ENCODE peak calls at places on chromosomes 3 and 15, in six cellular contexts. A is HCT116, U is H1, K is GM12878, F is HepG2, D is K562. J is an unnamed sample.
A peak's percentile ranks its signal among the peaks of the same experiment; 100 is the strongest.

GRCh38 chr15:51390932-51391432 is 49.5 kb downstream of the GLDN start:
- DNase-seq in A (no peak), U (no peak), K (no peak), F (no peak), D (no peak), J (peak; percentile 51)

GRCh38 chr3:27643355-27643754 is 78.8 kb downstream of the EOMES start:
- DNase-seq in A (no peak), U (no peak), K (no peak), F (no peak), D (no peak), J (no peak)

GRCh38 chr3:195081242-195081963 is 189.6 kb downstream of the XXYLT1 start:
- DNase-seq in A (no peak), U (no peak), K (no peak), F (no peak), D (no peak), J (no peak)

GRCh38 chr3:11201246-11202024 is 47.1 kb downstream of the HRH1 start:
- DNase-seq in A (no peak), U (no peak), K (no peak), F (peak; percentile 28), D (no peak), J (no peak)

GRCh38 chr15:60643490-60644040 is 164.6 kb upstream of the ICE2 start:
- DNase-seq in A (no peak), U (no peak), K (no peak), F (no peak), D (no peak), J (no peak)

GRCh38 chr3:179526989-179527391 is 35.7 kb upstream of the ACTL6A start:
- DNase-seq in A (no peak), U (peak; percentile 49), K (no peak), F (no peak), D (no peak), J (peak; percentile 90)

GRCh38 chr15:84649706-84650105 is 4.4 kb downstream of the WDR73 start:
- DNase-seq in A (no peak), U (no peak), K (no peak), F (no peak), D (no peak), J (no peak)

GRCh38 chr3:46734773-46735172 is 17.1 kb upstream of the PRSS50 start:
- DNase-seq in A (no peak), U (no peak), K (no peak), F (no peak), D (no peak), J (no peak)

GRCh38 chr3:31892500-31892899 is 88.6 kb downstream of the OSBPL10 start:
- DNase-seq in A (no peak), U (no peak), K (no peak), F (no peak), D (no peak), J (no peak)

GRCh38 chr3:10335871-10336622 is 15.1 kb upstream of the SEC13 start:
- DNase-seq in A (no peak), U (no peak), K (no peak), F (no peak), D (peak; percentile 15), J (no peak)

GRCh38 chr15:52208306-52208946 is 17.2 kb upstream of the GNB5 start:
- DNase-seq in A (peak; percentile 49), U (peak; percentile 43), K (no peak), F (peak; percentile 76), D (peak; percentile 70), J (peak; percentile 49)

GRCh38 chr3:65400893-65401292 is 637.8 kb downstream of the MAGI1 start:
- DNase-seq in A (no peak), U (no peak), K (no peak), F (no peak), D (no peak), J (peak; percentile 50)

GRCh38 chr3:29099296-29099695 is 181.6 kb upstream of the RBMS3 start:
- DNase-seq in A (no peak), U (no peak), K (no peak), F (no peak), D (no peak), J (no peak)

GRCh38 chr15:86572368-86572841 is 492.7 kb downstream of the AGBL1 start:
- DNase-seq in A (no peak), U (no peak), K (no peak), F (no peak), D (no peak), J (no peak)

GRCh38 chr15:39426552-39427532 is 154.0 kb upstream of the THBS1 start:
- DNase-seq in A (no peak), U (no peak), K (peak; percentile 69), F (no peak), D (peak; percentile 31), J (no peak)

GRCh38 chr3:42226470-42227425 is 39.2 kb downstream of the CCK start:
- DNase-seq in A (no peak), U (no peak), K (no peak), F (no peak), D (peak; percentile 70), J (no peak)
- TF ChIP-seq YY1 in A (no peak), U (no peak), K (no peak), F (no peak), D (no peak), J (no peak)

GRCh38 chr3:134904333-134904771 is 109.3 kb downstream of the EPHB1 start:
- DNase-seq in A (no peak), U (no peak), K (peak; percentile 97), F (no peak), D (no peak), J (no peak)

GRCh38 chr3:134904796-134905646 is 110.0 kb downstream of the EPHB1 start:
- DNase-seq in A (no peak), U (no peak), K (peak; percentile 55), F (no peak), D (no peak), J (no peak)

GRCh38 chr3:134905647-134905935 is 110.5 kb downstream of the EPHB1 start:
- DNase-seq in A (no peak), U (no peak), K (no peak), F (no peak), D (no peak), J (no peak)

GRCh38 chr3:134901461-134901860 is 106.4 kb downstream of the EPHB1 start:
- DNase-seq in A (no peak), U (no peak), K (no peak), F (no peak), D (no peak), J (no peak)

DNA sequence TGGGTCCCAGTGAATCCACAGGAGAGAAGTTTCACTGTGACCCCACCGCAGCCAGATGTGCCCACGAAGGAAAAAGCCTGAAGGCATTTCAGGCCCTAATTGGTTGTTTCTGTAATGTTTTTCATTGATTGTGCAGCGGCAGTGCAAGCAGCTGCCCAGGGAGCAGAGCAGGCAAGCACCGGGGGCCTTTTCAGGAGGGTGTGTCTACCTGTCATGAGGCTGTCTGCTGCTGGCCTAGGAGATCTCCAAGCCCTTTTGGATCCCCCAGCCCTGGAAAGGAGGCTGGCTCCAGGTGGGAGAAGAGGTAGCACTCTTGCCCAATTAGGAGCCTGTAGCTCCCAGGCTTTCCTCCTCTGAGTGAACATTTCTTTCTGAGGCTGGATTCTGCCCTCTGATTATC is 108.8 kb downstream of the EPHB1 start:
- DNase-seq in A (no peak), U (no peak), K (no peak), F (no peak), D (no peak), J (no peak)
- H3K9ac ChIP-seq in A (no peak overlapping the region), U (no peak overlapping the region), K (peak overlapping the region; percentile 59), F (no peak overlapping the region), D (no peak overlapping the region), J (no peak overlapping the region)

GRCh38 chr15:98076021-98076816 is 115.7 kb downstream of the ARRDC4 start:
- DNase-seq in A (no peak), U (no peak), K (no peak), F (no peak), D (peak; percentile 84), J (no peak)
- TF ChIP-seq ZNF274 in A (no peak), U (no peak), K (no peak), F (no peak), D (no peak), J (no peak)

GRCh38 chr3:14245240-14245639 is 66.6 kb downstream of the LSM3 start:
- DNase-seq in A (no peak), U (no peak), K (no peak), F (no peak), D (no peak), J (no peak)

GRCh38 chr3:14245822-14246221 is 67.2 kb downstream of the LSM3 start:
- DNase-seq in A (no peak), U (no peak), K (no peak), F (no peak), D (no peak), J (no peak)

GRCh38 chr3:14242490-14243311 is 64.1 kb downstream of the LSM3 start:
- DNase-seq in A (no peak), U (no peak), K (no peak), F (no peak), D (no peak), J (no peak)

GRCh38 chr3:14243782-14244181 is 65.2 kb downstream of the LSM3 start:
- DNase-seq in A (no peak), U (no peak), K (no peak), F (no peak), D (no peak), J (no peak)

DNA sequence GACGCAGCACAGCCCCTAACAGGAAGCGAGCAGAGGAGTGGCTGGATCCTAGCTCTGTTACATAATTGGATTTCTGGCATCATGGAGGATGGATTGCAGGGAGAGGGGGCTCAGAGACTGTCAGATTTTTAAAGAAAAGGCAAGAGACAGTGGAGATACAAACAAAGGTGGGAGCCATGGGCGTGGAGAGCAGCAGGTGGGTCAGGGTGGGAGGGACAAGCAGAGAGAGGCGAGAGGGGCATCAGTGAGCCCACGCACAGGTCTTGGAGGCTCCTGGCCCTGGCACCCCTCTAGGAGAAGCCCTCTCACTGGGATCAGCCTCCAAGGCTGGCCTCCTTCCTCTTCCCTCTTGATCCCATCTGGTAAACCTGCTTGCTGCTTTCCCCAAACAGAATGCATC is 65.9 kb downstream of the LSM3 start:
- DNase-seq in A (no peak), U (no peak), K (no peak), F (no peak), D (no peak), J (no peak)
- TF ChIP-seq YY1 in A (no peak), U (no peak), K (no peak), F (no peak), D (no peak), J (no peak)

GRCh38 chr3:120381503-120381902 is 32.3 kb upstream of the LRRC58 start:
- DNase-seq in A (no peak), U (no peak), K (no peak), F (no peak), D (no peak), J (no peak)
- H3K9ac ChIP-seq in A (no peak overlapping the region), U (no peak overlapping the region), K (no peak overlapping the region), F (no peak overlapping the region), D (no peak overlapping the region), J (no peak overlapping the region)

DNA sequence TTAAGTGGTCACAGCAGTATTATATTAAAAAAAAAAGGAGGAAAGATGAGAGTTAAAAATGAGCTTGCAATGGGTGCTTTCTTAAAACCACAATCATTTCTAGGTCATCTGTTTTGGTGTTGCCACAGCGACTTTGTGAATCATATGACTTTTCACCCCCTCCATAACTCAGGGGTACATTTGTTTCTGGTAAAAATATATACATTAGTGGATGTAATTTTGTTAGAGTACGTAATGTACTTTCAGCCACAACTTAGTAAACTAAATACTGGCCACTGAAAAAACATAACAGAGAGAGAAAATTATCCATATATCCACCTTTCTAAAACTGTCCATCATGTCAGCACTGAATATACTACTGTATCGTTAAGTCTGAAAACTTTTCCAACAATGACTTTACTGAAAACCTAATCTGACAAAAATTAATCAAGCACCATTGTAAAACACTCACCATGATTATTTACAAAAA is 3.4 kb downstream of the ANKRD28 start:
- DNase-seq in A (no peak), U (no peak), K (no peak), F (no peak), D (peak; percentile 35), J (no peak)
- TF ChIP-seq ZNF274 in A (no peak), U (no peak), K (no peak), F (no peak), D (no peak), J (no peak)

J was measured in NT2/D1.